ENCODE peak calls at places on chromosome 9, in eight cellular contexts. Y is coronary artery; S is ascending aorta; Q is A549; L is keratinocyte; M is CD4-positive, alpha-beta T cell; O is lower lobe of right lung; C is endodermal cell. J is an unnamed sample.
A peak's percentile ranks its signal among the peaks of the same experiment; 100 is the strongest.

GRCh38 chr9:27714388-27714787 is 141.1 kb upstream of the C9orf72 start:
- DNase-seq in Y (no peak), S (no peak), Q (peak; percentile 4), L (no peak), M (no peak), O (no peak), C (no peak), J (no peak)

GRCh38 chr9:84917366-84918063 is 248.0 kb downstream of the NTRK2 start:
- DNase-seq in Y (no peak), S (no peak), Q (no peak), L (no peak), M (no peak), O (no peak), C (no peak), J (no peak)

GRCh38 chr9:33023661-33024060 is 1.4 kb upstream of the DNAJA1 start:
- DNase-seq in Y (no peak), S (no peak), Q (no peak), L (no peak), M (no peak), O (no peak), C (no peak), J (no peak)

GRCh38 chr9:15606667-15607472 is 54.0 kb downstream of the CCDC171 start:
- DNase-seq in Y (no peak), S (no peak), Q (peak; percentile 21), L (no peak), M (no peak), O (no peak), C (no peak), J (peak; percentile 3)

GRCh38 chr9:35695801-35696420 is 6.2 kb upstream of the TPM2 start:
- DNase-seq in Y (no peak), S (no peak), Q (no peak), L (no peak), M (no peak), O (no peak), C (no peak), J (no peak)

GRCh38 chr9:7273575-7273974 is 515.8 kb downstream of the KDM4C start:
- DNase-seq in Y (no peak), S (no peak), Q (no peak), L (no peak), M (no peak), O (no peak), C (no peak), J (peak; percentile 6)

GRCh38 chr9:98080346-98080745 is 23.8 kb downstream of the NANS start:
- DNase-seq in Y (no peak), S (no peak), Q (no peak), L (no peak), M (no peak), O (no peak), C (no peak), J (no peak)

GRCh38 chr9:93603011-93603410 is 26.6 kb downstream of the PHF2 start:
- DNase-seq in Y (peak; percentile 58), S (no peak), Q (no peak), L (no peak), M (no peak), O (no peak), C (no peak), J (no peak)

GRCh38 chr9:116572095-116572748 is 114.9 kb upstream of the TRIM32 start:
- DNase-seq in Y (peak; percentile 81), S (no peak), Q (peak; percentile 87), L (no peak), M (no peak), O (peak; percentile 86), C (peak; percentile 94), J (peak; percentile 81)

GRCh38 chr9:88370346-88370745 is 17.9 kb upstream of the SPIN1 start:
- DNase-seq in Y (no peak), S (no peak), Q (no peak), L (no peak), M (no peak), O (no peak), C (no peak), J (no peak)

GRCh38 chr9:22171691-22172090 is 162.6 kb upstream of the CDKN2B start:
- DNase-seq in Y (no peak), S (no peak), Q (no peak), L (no peak), M (no peak), O (no peak), C (no peak), J (no peak)

GRCh38 chr9:136798708-136799078 is 2.6 kb downstream of the CCDC183 start:
- DNase-seq in Y (no peak), S (no peak), Q (no peak), L (no peak), M (no peak), O (no peak), C (no peak), J (no peak)

GRCh38 chr9:136796238-136796774 is at the start of gene CCDC183:
- DNase-seq in Y (no peak), S (no peak), Q (no peak), L (no peak), M (no peak), O (no peak), C (no peak), J (no peak)

GRCh38 chr9:136802321-136802720 is 5.4 kb upstream of the RABL6 start:
- DNase-seq in Y (no peak), S (no peak), Q (no peak), L (no peak), M (no peak), O (no peak), C (no peak), J (no peak)

GRCh38 chr9:136799079-136799853 is 3.1 kb downstream of the CCDC183 start:
- DNase-seq in Y (no peak), S (no peak), Q (no peak), L (no peak), M (no peak), O (peak; percentile 81), C (no peak), J (no peak)

GRCh38 chr9:136799854-136800657 is 3.9 kb downstream of the CCDC183 start:
- DNase-seq in Y (no peak), S (no peak), Q (peak; percentile 76), L (peak; percentile 50), M (peak; percentile 88), O (peak; percentile 94), C (peak; percentile 98), J (no peak)
- H3K27ac ChIP-seq in Y (no peak overlapping the region), S (no peak overlapping the region), Q (peak overlapping the region; percentile 81), L (no peak overlapping the region), M (no peak overlapping the region), O (peak overlapping the region; percentile 73), C (no peak overlapping the region), J (no peak overlapping the region)

GRCh38 chr9:114385412-114386181 is 2.2 kb downstream of the AKNA start:
- DNase-seq in Y (peak; percentile 89), S (peak; percentile 86), Q (no peak), L (peak; percentile 93), M (peak; percentile 79), O (peak; percentile 85), C (no peak), J (peak; percentile 70)

GRCh38 chr9:114384836-114385411 is 2.9 kb downstream of the AKNA start:
- DNase-seq in Y (no peak), S (no peak), Q (no peak), L (no peak), M (no peak), O (no peak), C (no peak), J (no peak)

GRCh38 chr9:114382951-114383865 is 4.6 kb downstream of the AKNA start:
- DNase-seq in Y (no peak), S (no peak), Q (no peak), L (no peak), M (peak; percentile 35), O (no peak), C (peak; percentile 80), J (no peak)

GRCh38 chr9:114386361-114386885 is 1.4 kb downstream of the AKNA start:
- DNase-seq in Y (no peak), S (no peak), Q (no peak), L (no peak), M (no peak), O (no peak), C (no peak), J (no peak)

GRCh38 chr9:114383866-114384231 is 3.9 kb downstream of the AKNA start:
- DNase-seq in Y (no peak), S (no peak), Q (no peak), L (no peak), M (no peak), O (no peak), C (no peak), J (no peak)
- H3K27ac ChIP-seq in Y (peak overlapping the region; percentile 87), S (peak overlapping the region; percentile 86), Q (no peak overlapping the region), L (no peak overlapping the region), M (peak overlapping the region; percentile 97), O (peak overlapping the region; percentile 92), C (no peak overlapping the region), J (peak overlapping the region; percentile 39)

GRCh38 chr9:1775230-1775629 is 239.9 kb upstream of the SMARCA2 start:
- DNase-seq in Y (no peak), S (no peak), Q (no peak), L (no peak), M (no peak), O (no peak), C (no peak), J (no peak)
- H3K27ac ChIP-seq in Y (no peak overlapping the region), S (no peak overlapping the region), Q (no peak overlapping the region), L (no peak overlapping the region), M (no peak overlapping the region), O (no peak overlapping the region), C (peak overlapping the region; percentile 70), J (no peak overlapping the region)

GRCh38 chr9:95155211-95155610 is 162.3 kb downstream of the FANCC start:
- DNase-seq in Y (no peak), S (no peak), Q (no peak), L (no peak), M (no peak), O (no peak), C (no peak), J (no peak)

GRCh38 chr9:95156074-95156473 is 161.4 kb downstream of the FANCC start:
- DNase-seq in Y (no peak), S (no peak), Q (no peak), L (no peak), M (no peak), O (no peak), C (no peak), J (no peak)

DNA sequence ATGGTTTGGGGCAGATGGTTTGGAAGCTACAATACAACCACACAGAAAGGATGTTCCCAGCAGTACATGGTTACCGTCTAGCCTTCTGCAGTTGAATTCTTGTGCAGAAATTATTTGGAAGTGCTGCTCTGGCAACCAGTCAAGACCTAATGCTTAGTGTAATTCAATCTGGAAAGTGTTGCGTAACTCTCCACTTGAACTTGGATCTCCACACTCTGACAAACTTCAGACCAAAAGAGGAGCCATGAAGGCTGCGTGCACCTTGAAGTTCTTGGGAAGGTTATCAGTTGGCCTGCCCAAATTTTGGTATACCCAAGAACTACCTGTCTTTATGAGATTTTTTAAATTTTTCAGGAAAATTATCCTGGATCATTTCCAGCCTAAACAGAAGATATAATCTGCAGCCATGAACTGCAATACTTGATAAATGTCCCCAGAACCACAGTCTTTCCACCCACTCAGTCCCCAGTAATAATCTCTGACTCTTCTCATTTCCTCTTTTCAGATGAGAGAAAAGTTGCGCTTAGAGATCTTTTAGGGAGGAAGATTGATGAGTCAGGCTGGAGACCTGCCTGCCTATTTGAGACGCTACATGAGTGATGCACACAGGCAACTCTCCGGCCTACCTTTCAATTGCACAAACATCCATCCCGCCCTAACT is 159.9 kb downstream of the FANCC start:
- DNase-seq in Y (no peak), S (no peak), Q (no peak), L (no peak), M (no peak), O (no peak), C (no peak), J (peak; percentile 87)
- H3K27ac ChIP-seq in Y (peak overlapping the region; percentile 48), S (peak overlapping the region; percentile 30), Q (no peak overlapping the region), L (no peak overlapping the region), M (no peak overlapping the region), O (no peak overlapping the region), C (no peak overlapping the region), J (no peak overlapping the region)

J was measured in AG04450.